ENCODE peak calls at places on chromosomes 12 and 14, in seven cellular contexts. One of them, this sample, is unnamed.
A peak's percentile ranks its signal among the peaks of the same experiment; 100 is the strongest.

GRCh38 chr12:6370576-6370935 is 4.8 kb downstream of the SCNN1A start:
- DNase-seq in IMR-90: no peak
- DNase-seq in fibroblast of pulmonary artery: no peak
- DNase-seq in adrenal gland: no peak
- DNase-seq in GM10248: no peak
- DNase-seq in breast epithelium: no peak
- DNase-seq in foreskin fibroblast: no peak
- DNase-seq in this sample: no peak

GRCh38 chr12:70936414-70936813 is 15.9 kb upstream of the PTPRR start:
- DNase-seq in IMR-90: no peak
- DNase-seq in GM10248: no peak
- DNase-seq in breast epithelium: no peak
- DNase-seq in foreskin fibroblast: no peak
- DNase-seq in adrenal gland: no peak
- DNase-seq in fibroblast of pulmonary artery: no peak
- DNase-seq in this sample: no peak

GRCh38 chr14:36091096-36091495 is 85.4 kb downstream of the PTCSC3 start:
- DNase-seq in IMR-90: peak; percentile 93
- DNase-seq in breast epithelium: no peak
- DNase-seq in adrenal gland: no peak
- DNase-seq in fibroblast of pulmonary artery: peak; percentile 4
- DNase-seq in foreskin fibroblast: peak; percentile 75
- DNase-seq in GM10248: no peak
- DNase-seq in this sample: peak; percentile 93

GRCh38 chr12:100612557-100612956 is 39.1 kb downstream of the GAS2L3 start:
- DNase-seq in breast epithelium: no peak
- DNase-seq in IMR-90: no peak
- DNase-seq in fibroblast of pulmonary artery: no peak
- DNase-seq in foreskin fibroblast: no peak
- DNase-seq in adrenal gland: no peak
- DNase-seq in GM10248: no peak
- DNase-seq in this sample: no peak

GRCh38 chr12:65885312-65885711 is 61.0 kb downstream of the HMGA2 start:
- DNase-seq in adrenal gland: no peak
- DNase-seq in GM10248: no peak
- DNase-seq in breast epithelium: no peak
- DNase-seq in fibroblast of pulmonary artery: peak; percentile 54
- DNase-seq in IMR-90: peak; percentile 35
- DNase-seq in foreskin fibroblast: peak; percentile 42
- DNase-seq in this sample: no peak

GRCh38 chr12:26730546-26731085 is 102.4 kb downstream of the ITPR2 start:
- DNase-seq in breast epithelium: no peak
- DNase-seq in IMR-90: no peak
- DNase-seq in fibroblast of pulmonary artery: no peak
- DNase-seq in adrenal gland: no peak
- DNase-seq in foreskin fibroblast: no peak
- DNase-seq in GM10248: no peak
- DNase-seq in this sample: no peak

GRCh38 chr12:124438415-124439056 is 128.9 kb downstream of the NCOR2 start:
- DNase-seq in foreskin fibroblast: no peak
- DNase-seq in adrenal gland: no peak
- DNase-seq in GM10248: no peak
- DNase-seq in IMR-90: no peak
- DNase-seq in fibroblast of pulmonary artery: no peak
- DNase-seq in breast epithelium: no peak
- DNase-seq in this sample: no peak

GRCh38 chr14:103334644-103335603 is 887 bp downstream of the EIF5 start:
- DNase-seq in IMR-90: peak; percentile 79
- DNase-seq in GM10248: peak; percentile 71
- DNase-seq in fibroblast of pulmonary artery: peak; percentile 66
- DNase-seq in breast epithelium: peak; percentile 59
- DNase-seq in adrenal gland: peak; percentile 86
- DNase-seq in foreskin fibroblast: peak; percentile 82
- DNase-seq in this sample: peak; percentile 85

GRCh38 chr12:117045998-117046374 is 53.2 kb downstream of the TESC start:
- DNase-seq in IMR-90: no peak
- DNase-seq in GM10248: no peak
- DNase-seq in adrenal gland: no peak
- DNase-seq in fibroblast of pulmonary artery: no peak
- DNase-seq in breast epithelium: no peak
- DNase-seq in foreskin fibroblast: no peak
- DNase-seq in this sample: no peak

GRCh38 chr14:105456736-105457703 is 17.6 kb upstream of the CRIP2 start:
- DNase-seq in fibroblast of pulmonary artery: no peak
- DNase-seq in adrenal gland: no peak
- DNase-seq in GM10248: no peak
- DNase-seq in breast epithelium: no peak
- DNase-seq in IMR-90: no peak
- DNase-seq in foreskin fibroblast: no peak
- DNase-seq in this sample: no peak

GRCh38 chr12:724194-724855 is 28.1 kb upstream of the WNK1 start:
- DNase-seq in fibroblast of pulmonary artery: no peak
- DNase-seq in adrenal gland: no peak
- DNase-seq in breast epithelium: no peak
- DNase-seq in foreskin fibroblast: no peak
- DNase-seq in IMR-90: no peak
- DNase-seq in GM10248: no peak
- DNase-seq in this sample: peak; percentile 87

GRCh38 chr12:48002179-48002601 is 2.1 kb downstream of the COL2A1 start:
- DNase-seq in fibroblast of pulmonary artery: no peak
- DNase-seq in adrenal gland: no peak
- DNase-seq in breast epithelium: no peak
- DNase-seq in GM10248: no peak
- DNase-seq in foreskin fibroblast: no peak
- DNase-seq in IMR-90: no peak
- DNase-seq in this sample: no peak

GRCh38 chr12:106246891-106247730 is 709 bp downstream of the CKAP4 start:
- DNase-seq in fibroblast of pulmonary artery: peak; percentile 68
- DNase-seq in GM10248: peak; percentile 72
- DNase-seq in foreskin fibroblast: peak; percentile 66
- DNase-seq in IMR-90: peak; percentile 61
- DNase-seq in breast epithelium: peak; percentile 44
- DNase-seq in adrenal gland: peak; percentile 67
- DNase-seq in this sample: peak; percentile 64

GRCh38 chr12:54431911-54432814 is 13.1 kb upstream of the ITGA5 start:
- DNase-seq in breast epithelium: peak; percentile 51
- DNase-seq in fibroblast of pulmonary artery: peak; percentile 86
- DNase-seq in foreskin fibroblast: peak; percentile 72
- DNase-seq in IMR-90: peak; percentile 80
- DNase-seq in GM10248: no peak
- DNase-seq in adrenal gland: peak; percentile 65
- DNase-seq in this sample: peak; percentile 98

GRCh38 chr14:61253064-61253753 is 27.9 kb downstream of the TMEM30B start:
- DNase-seq in breast epithelium: no peak
- DNase-seq in fibroblast of pulmonary artery: no peak
- DNase-seq in IMR-90: no peak
- DNase-seq in adrenal gland: no peak
- DNase-seq in foreskin fibroblast: no peak
- DNase-seq in GM10248: no peak
- DNase-seq in this sample: no peak

GRCh38 chr12:54680374-54680773 is 32.2 kb upstream of the DCD start:
- DNase-seq in breast epithelium: no peak
- DNase-seq in foreskin fibroblast: peak; percentile 1
- DNase-seq in fibroblast of pulmonary artery: peak; percentile 11
- DNase-seq in adrenal gland: no peak
- DNase-seq in GM10248: peak; percentile 39
- DNase-seq in IMR-90: peak; percentile 10
- DNase-seq in this sample: peak; percentile 49

GRCh38 chr14:68373847-68374582 is 418.9 kb downstream of the ZFP36L1 start:
- DNase-seq in GM10248: no peak
- DNase-seq in IMR-90: no peak
- DNase-seq in breast epithelium: no peak
- DNase-seq in foreskin fibroblast: no peak
- DNase-seq in adrenal gland: no peak
- DNase-seq in fibroblast of pulmonary artery: no peak
- DNase-seq in this sample: no peak

GRCh38 chr14:35333797-35334743 is 41.9 kb downstream of the PSMA6 start:
- DNase-seq in GM10248: no peak
- DNase-seq in adrenal gland: no peak
- DNase-seq in IMR-90: no peak
- DNase-seq in fibroblast of pulmonary artery: no peak
- DNase-seq in foreskin fibroblast: no peak
- DNase-seq in breast epithelium: no peak
- DNase-seq in this sample: no peak

GRCh38 chr12:25197608-25198007 is 2.6 kb downstream of the ETFRF1 start:
- DNase-seq in breast epithelium: no peak
- DNase-seq in GM10248: no peak
- DNase-seq in foreskin fibroblast: no peak
- DNase-seq in fibroblast of pulmonary artery: no peak
- DNase-seq in adrenal gland: no peak
- DNase-seq in IMR-90: no peak
- DNase-seq in this sample: no peak

GRCh38 chr12:68086019-68086603 is 73.4 kb downstream of the IFNG start:
- DNase-seq in GM10248: no peak
- DNase-seq in fibroblast of pulmonary artery: no peak
- DNase-seq in foreskin fibroblast: no peak
- DNase-seq in breast epithelium: no peak
- DNase-seq in adrenal gland: no peak
- DNase-seq in IMR-90: no peak
- DNase-seq in this sample: no peak

GRCh38 chr14:64821651-64822050 is 58.1 kb downstream of the SPTB start:
- DNase-seq in adrenal gland: no peak
- DNase-seq in IMR-90: no peak
- DNase-seq in GM10248: no peak
- DNase-seq in foreskin fibroblast: no peak
- DNase-seq in breast epithelium: no peak
- DNase-seq in fibroblast of pulmonary artery: no peak
- DNase-seq in this sample: no peak

GRCh38 chr12:109033239-109034196 is 12.7 kb upstream of the SVOP start:
- DNase-seq in fibroblast of pulmonary artery: no peak
- DNase-seq in IMR-90: no peak
- DNase-seq in breast epithelium: no peak
- DNase-seq in GM10248: no peak
- DNase-seq in adrenal gland: no peak
- DNase-seq in foreskin fibroblast: no peak
- DNase-seq in this sample: peak; percentile 17

GRCh38 chr14:53840444-53840843 is 116.2 kb downstream of the BMP4 start:
- DNase-seq in breast epithelium: no peak
- DNase-seq in IMR-90: no peak
- DNase-seq in fibroblast of pulmonary artery: peak; percentile 43
- DNase-seq in foreskin fibroblast: no peak
- DNase-seq in adrenal gland: no peak
- DNase-seq in GM10248: no peak
- DNase-seq in this sample: peak; percentile 91

GRCh38 chr12:108805136-108805535 is 52.2 kb downstream of the SSH1 start:
- DNase-seq in GM10248: no peak
- DNase-seq in foreskin fibroblast: no peak
- DNase-seq in adrenal gland: no peak
- DNase-seq in fibroblast of pulmonary artery: peak; percentile 52
- DNase-seq in IMR-90: peak; percentile 90
- DNase-seq in breast epithelium: peak; percentile 69
- DNase-seq in this sample: no peak

GRCh38 chr14:51533160-51533559 is 118.5 kb upstream of the FRMD6 start:
- DNase-seq in breast epithelium: no peak
- DNase-seq in fibroblast of pulmonary artery: no peak
- DNase-seq in GM10248: no peak
- DNase-seq in foreskin fibroblast: peak; percentile 78
- DNase-seq in IMR-90: peak; percentile 86
- DNase-seq in adrenal gland: no peak
- DNase-seq in this sample: peak; percentile 94

GRCh38 chr12:59444932-59445331 is 150.9 kb upstream of the SLC16A7 start:
- DNase-seq in fibroblast of pulmonary artery: peak; percentile 33
- DNase-seq in IMR-90: peak; percentile 15
- DNase-seq in foreskin fibroblast: no peak
- DNase-seq in GM10248: no peak
- DNase-seq in breast epithelium: no peak
- DNase-seq in adrenal gland: no peak
- DNase-seq in this sample: peak; percentile 36

GRCh38 chr12:41053046-41053445 is 135.1 kb upstream of the PDZRN4 start:
- DNase-seq in adrenal gland: no peak
- DNase-seq in GM10248: no peak
- DNase-seq in breast epithelium: no peak
- DNase-seq in fibroblast of pulmonary artery: no peak
- DNase-seq in foreskin fibroblast: no peak
- DNase-seq in IMR-90: peak; percentile 7
- DNase-seq in this sample: no peak
- TF ChIP-seq CTCF in adrenal gland: no peak
- TF ChIP-seq CTCF in GM10248: no peak
- TF ChIP-seq CTCF in breast epithelium: no peak
- TF ChIP-seq CTCF in fibroblast of pulmonary artery: no peak
- TF ChIP-seq CTCF in foreskin fibroblast: no peak
- TF ChIP-seq CTCF in IMR-90: no peak
- TF ChIP-seq CTCF in this sample: no peak

DNA sequence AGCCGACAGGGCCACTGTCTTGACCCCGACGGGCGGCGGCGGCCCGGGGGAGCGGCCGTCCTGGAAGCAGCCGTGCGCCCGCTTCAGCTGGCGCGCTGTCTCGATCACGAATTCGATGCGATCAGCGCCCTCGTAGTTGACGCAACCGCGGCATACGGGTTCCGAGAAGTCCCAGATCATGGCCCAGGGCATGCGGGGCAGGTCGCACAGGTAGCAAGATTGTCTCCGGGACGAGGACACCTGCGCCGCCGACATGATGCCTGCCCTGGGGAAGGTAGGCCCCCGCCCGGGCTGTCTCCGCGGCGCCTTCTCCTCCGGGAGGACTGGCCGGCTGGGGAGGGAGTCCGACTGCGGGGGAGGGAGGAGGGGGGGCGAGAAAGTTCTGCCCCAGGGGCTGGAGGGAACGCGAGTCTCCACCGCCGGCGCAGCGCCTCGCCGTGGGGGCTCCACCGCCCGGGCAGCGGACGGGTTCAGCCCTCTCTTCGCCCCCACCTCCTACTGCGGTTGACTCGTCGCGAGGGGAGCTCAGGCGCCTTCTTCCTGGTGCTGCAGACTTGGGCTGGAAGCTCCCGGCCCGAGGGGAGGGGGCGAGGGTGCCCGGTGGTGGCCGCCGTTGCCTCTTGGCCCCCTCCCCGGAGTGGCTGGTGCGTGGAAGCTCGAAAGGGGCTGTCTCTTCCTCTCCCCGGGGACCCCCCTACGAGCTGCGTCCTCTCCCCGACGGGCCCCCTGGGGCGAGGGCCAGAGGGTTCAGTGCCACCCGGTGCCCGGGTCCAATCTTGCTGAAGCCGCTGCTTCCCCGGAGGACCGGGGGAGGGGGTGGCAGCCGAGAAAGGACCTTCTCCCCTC is 747 bp downstream of the IRF2BPL start:
- DNase-seq in breast epithelium: peak; percentile 74
- DNase-seq in GM10248: peak; percentile 82
- DNase-seq in foreskin fibroblast: peak; percentile 79
- DNase-seq in adrenal gland: peak; percentile 83
- DNase-seq in IMR-90: peak; percentile 81
- DNase-seq in fibroblast of pulmonary artery: peak; percentile 81
- DNase-seq in this sample: peak; percentile 53
- TF ChIP-seq CTCF in breast epithelium: no peak
- TF ChIP-seq CTCF in GM10248: peak; percentile 28
- TF ChIP-seq CTCF in foreskin fibroblast: peak; percentile 12
- TF ChIP-seq CTCF in adrenal gland: no peak
- TF ChIP-seq CTCF in IMR-90: peak; percentile 34
- TF ChIP-seq CTCF in fibroblast of pulmonary artery: peak; percentile 10
- TF ChIP-seq CTCF in this sample: no peak

GRCh38 chr12:13075786-13076570 is 27.5 kb downstream of the GSG1 start:
- DNase-seq in adrenal gland: no peak
- DNase-seq in breast epithelium: no peak
- DNase-seq in foreskin fibroblast: no peak
- DNase-seq in fibroblast of pulmonary artery: no peak
- DNase-seq in IMR-90: no peak
- DNase-seq in GM10248: no peak
- DNase-seq in this sample: no peak
- TF ChIP-seq CTCF in adrenal gland: no peak
- TF ChIP-seq CTCF in breast epithelium: no peak
- TF ChIP-seq CTCF in foreskin fibroblast: no peak
- TF ChIP-seq CTCF in fibroblast of pulmonary artery: no peak
- TF ChIP-seq CTCF in IMR-90: no peak
- TF ChIP-seq CTCF in GM10248: no peak
- TF ChIP-seq CTCF in this sample: no peak

GRCh38 chr12:132422057-132423043 is 67.6 kb upstream of the FBRSL1 start:
- DNase-seq in breast epithelium: no peak
- DNase-seq in GM10248: no peak
- DNase-seq in IMR-90: peak; percentile 42
- DNase-seq in foreskin fibroblast: no peak
- DNase-seq in fibroblast of pulmonary artery: no peak
- DNase-seq in adrenal gland: no peak
- DNase-seq in this sample: no peak
- TF ChIP-seq CTCF in breast epithelium: no peak
- TF ChIP-seq CTCF in GM10248: no peak
- TF ChIP-seq CTCF in IMR-90: no peak
- TF ChIP-seq CTCF in foreskin fibroblast: no peak
- TF ChIP-seq CTCF in fibroblast of pulmonary artery: no peak
- TF ChIP-seq CTCF in adrenal gland: no peak
- TF ChIP-seq CTCF in this sample: no peak

This sample was measured in epithelial cell of esophagus.